ENCODE peak calls at places on chromosomes 12 and 14, in seven cellular contexts. G is psoas muscle; J is T-helper 1 cell; X is neural crest cell; V is stimulated activated naive CD8-positive, alpha-beta T cell treated with anti-CD3 and anti-CD28 coated beads, Interleukin-15, Interleukin-2, amounts not matched to agents 100 U/mL and 50 U/mL, for 24 hours; Z is lower lobe of right lung; D is AG04449. K is an unnamed sample.

GRCh38 chr14:99884834-99885648 is 91.8 kb downstream of the EML1 start:
- DNase-seq in G (no peak), J (no peak), X (no peak), V (no peak), Z (no peak), D (no peak), K (no peak)

GRCh38 chr12:55392032-55392795 is 8.1 kb upstream of the OR6C65 start:
- DNase-seq in G (no peak), J (no peak), X (no peak), V (no peak), Z (no peak), D (no peak), K (no peak)

GRCh38 chr12:29782821-29783772 is 645 bp downstream of the TMTC1 start:
- DNase-seq in G (peak; percentile 68), J (no peak), X (peak; percentile 29), V (peak; percentile 7), Z (peak; percentile 53), D (no peak), K (no peak)

GRCh38 chr12:6941786-6942185 is 1.8 kb upstream of the RNU7-1 start:
- DNase-seq in G (no peak), J (no peak), X (no peak), V (no peak), Z (peak; percentile 44), D (no peak), K (no peak)

GRCh38 chr14:62002636-62003035 is 240.4 kb downstream of the SNAPC1 start:
- DNase-seq in G (no peak), J (no peak), X (no peak), V (no peak), Z (no peak), D (no peak), K (no peak)

GRCh38 chr12:19520646-19521045 is 81.4 kb downstream of the AEBP2 start:
- DNase-seq in G (no peak), J (no peak), X (no peak), V (no peak), Z (no peak), D (no peak), K (no peak)

GRCh38 chr12:3083949-3084348 is 6.8 kb downstream of the TSPAN9 start:
- DNase-seq in G (no peak), J (no peak), X (no peak), V (no peak), Z (no peak), D (no peak), K (no peak)

GRCh38 chr12:8052679-8053078 is 13.5 kb downstream of the C3AR1 start:
- DNase-seq in G (peak; percentile 43), J (no peak), X (no peak), V (no peak), Z (peak; percentile 85), D (no peak), K (no peak)

GRCh38 chr12:98403936-98404335 is 111.5 kb upstream of the TMPO start:
- DNase-seq in G (no peak), J (no peak), X (no peak), V (no peak), Z (no peak), D (no peak), K (no peak)

GRCh38 chr14:81435578-81436295 is 35.6 kb upstream of the STON2 start:
- DNase-seq in G (peak; percentile 65), J (no peak), X (peak; percentile 27), V (peak; percentile 12), Z (peak; percentile 56), D (no peak), K (no peak)

GRCh38 chr12:13365782-13366366 is 169.3 kb downstream of the EMP1 start:
- DNase-seq in G (no peak), J (no peak), X (no peak), V (no peak), Z (no peak), D (no peak), K (no peak)

GRCh38 chr12:67394600-67394999 is 125.4 kb downstream of the CAND1 start:
- DNase-seq in G (peak; percentile 68), J (no peak), X (no peak), V (no peak), Z (no peak), D (no peak), K (peak; percentile 42)

GRCh38 chr12:68665016-68665569 is 21.7 kb upstream of the NUP107 start:
- DNase-seq in G (no peak), J (no peak), X (no peak), V (no peak), Z (no peak), D (no peak), K (no peak)

GRCh38 chr14:26794731-26795130 is 196.9 kb upstream of the NOVA1 start:
- DNase-seq in G (no peak), J (no peak), X (no peak), V (no peak), Z (no peak), D (no peak), K (peak; percentile 44)

GRCh38 chr12:43115441-43116160 is 436.4 kb downstream of the ADAMTS20 start:
- DNase-seq in G (no peak), J (no peak), X (no peak), V (no peak), Z (no peak), D (no peak), K (no peak)

GRCh38 chr12:131831021-131831571 is 2.9 kb downstream of the MMP17 start:
- DNase-seq in G (no peak), J (no peak), X (no peak), V (peak; percentile 29), Z (no peak), D (no peak), K (no peak)

GRCh38 chr12:47082963-47083621 is 3.3 kb upstream of the AMIGO2 start:
- DNase-seq in G (no peak), J (no peak), X (no peak), V (no peak), Z (no peak), D (peak; percentile 87), K (peak; percentile 88)

GRCh38 chr14:44912041-44912869 is 49.5 kb downstream of the KLHL28 start:
- DNase-seq in G (peak; percentile 15), J (no peak), X (no peak), V (no peak), Z (no peak), D (no peak), K (no peak)

GRCh38 chr12:65742481-65742971 is 81.8 kb upstream of the HMGA2 start:
- DNase-seq in G (no peak), J (no peak), X (peak; percentile 18), V (no peak), Z (no peak), D (no peak), K (no peak)

GRCh38 chr14:81137316-81137715 is 83.4 kb downstream of the GTF2A1 start:
- DNase-seq in G (no peak), J (no peak), X (no peak), V (no peak), Z (no peak), D (peak; percentile 5), K (peak; percentile 26)

GRCh38 chr12:67096533-67097318 is 172.4 kb upstream of the CAND1 start:
- DNase-seq in G (no peak), J (no peak), X (no peak), V (no peak), Z (no peak), D (no peak), K (no peak)

GRCh38 chr12:5070090-5070489 is 26.4 kb downstream of the KCNA5 start:
- DNase-seq in G (no peak), J (no peak), X (no peak), V (no peak), Z (no peak), D (no peak), K (no peak)

GRCh38 chr12:116525418-116526001 is 33.7 kb upstream of the MAP1LC3B2 start:
- DNase-seq in G (peak; percentile 74), J (no peak), X (no peak), V (no peak), Z (no peak), D (peak; percentile 79), K (peak; percentile 70)

GRCh38 chr12:46364777-46365580 is 7.6 kb downstream of the SLC38A2 start:
- DNase-seq in G (no peak), J (no peak), X (no peak), V (no peak), Z (no peak), D (no peak), K (no peak)

GRCh38 chr14:71541973-71542730 is 390.1 kb upstream of the RGS6 start:
- DNase-seq in G (no peak), J (no peak), X (no peak), V (no peak), Z (no peak), D (no peak), K (no peak)

GRCh38 chr12:94769746-94770396 is 119.5 kb upstream of the TMCC3 start:
- DNase-seq in G (no peak), J (no peak), X (no peak), V (no peak), Z (no peak), D (no peak), K (no peak)

GRCh38 chr14:104313674-104314073 is 175.3 kb downstream of the KIF26A start:
- DNase-seq in G (no peak), J (no peak), X (no peak), V (no peak), Z (no peak), D (no peak), K (no peak)

GRCh38 chr12:50224026-50224692 is 57.0 kb upstream of the CERS5 start:
- DNase-seq in G (no peak), J (peak; percentile 16), X (no peak), V (peak; percentile 30), Z (no peak), D (no peak), K (no peak)

GRCh38 chr12:41466300-41466699 is 278.2 kb downstream of the PDZRN4 start:
- DNase-seq in G (no peak), J (no peak), X (no peak), V (no peak), Z (no peak), D (no peak), K (no peak)

GRCh38 chr12:124804011-124804621 is 59.5 kb downstream of the SCARB1 start:
- DNase-seq in G (peak; percentile 47), J (no peak), X (no peak), V (no peak), Z (peak; percentile 67), D (no peak), K (no peak)

GRCh38 chr12:2633176-2633824 is 161.5 kb upstream of the FKBP4 start:
- DNase-seq in G (no peak), J (no peak), X (no peak), V (no peak), Z (no peak), D (no peak), K (no peak)

GRCh38 chr12:18135086-18135485 is 45.1 kb upstream of the RERGL start:
- DNase-seq in G (no peak), J (no peak), X (no peak), V (no peak), Z (no peak), D (no peak), K (no peak)

GRCh38 chr14:89542768-89543419 is 125.9 kb upstream of the FOXN3 start:
- DNase-seq in G (no peak), J (no peak), X (no peak), V (no peak), Z (no peak), D (no peak), K (no peak)

GRCh38 chr14:33689680-33690079 is 261.2 kb downstream of the EGLN3 start:
- DNase-seq in G (no peak), J (no peak), X (no peak), V (no peak), Z (no peak), D (no peak), K (no peak)

GRCh38 chr12:96246926-96247566 is 52.9 kb downstream of the ELK3 start:
- DNase-seq in G (no peak), J (no peak), X (no peak), V (no peak), Z (no peak), D (no peak), K (no peak)